ENCODE peak calls at places on chromosomes 1 and 21, in four cellular contexts. A is B cell, H is transverse colon, K is HCT116. P is an unnamed sample.

GRCh38 chr1:233723387-233723786 is 109.5 kb downstream of the KCNK1 start:
- DNase-seq in A (no peak), H (no peak), K (no peak), P (no peak)

GRCh38 chr1:116791727-116792126 is 37.5 kb downstream of the CD2 start:
- DNase-seq in A (no peak), H (no peak), K (no peak), P (no peak)

GRCh38 chr1:171286032-171286705 is 27.8 kb upstream of the FMO4 start:
- DNase-seq in A (no peak), H (no peak), K (no peak), P (no peak)

GRCh38 chr1:232059726-232060360 is 433.3 kb downstream of the DISC1 start:
- DNase-seq in A (no peak), H (peak), K (no peak), P (no peak)

GRCh38 chr1:41795205-41795762 is 123.4 kb downstream of the HIVEP3 start:
- DNase-seq in A (no peak), H (no peak), K (peak), P (no peak)

GRCh38 chr1:154796303-154796892 is 73.7 kb downstream of the KCNN3 start:
- DNase-seq in A (no peak), H (no peak), K (no peak), P (no peak)

GRCh38 chr1:7552402-7552801 is 218.7 kb upstream of the VAMP3 start:
- DNase-seq in A (no peak), H (no peak), K (no peak), P (peak)

GRCh38 chr1:10074855-10075418 is 42.2 kb downstream of the UBE4B start:
- DNase-seq in A (no peak), H (no peak), K (no peak), P (no peak)

GRCh38 chr1:20634065-20634593 is 871 bp downstream of the PINK1 start:
- DNase-seq in A (no peak), H (no peak), K (no peak), P (no peak)

GRCh38 chr21:46211376-46211775 is 17.2 kb downstream of the LSS start:
- DNase-seq in A (no peak), H (no peak), K (no peak), P (no peak)

GRCh38 chr1:204326891-204327290 is 32.8 kb downstream of the PLEKHA6 start:
- DNase-seq in A (no peak), H (no peak), K (no peak), P (no peak)

GRCh38 chr1:212189352-212189738 is 95.9 kb upstream of the PPP2R5A start:
- DNase-seq in A (no peak), H (no peak), K (no peak), P (no peak)

GRCh38 chr1:151830055-151830454 is 1.5 kb downstream of the RORC start:
- DNase-seq in A (no peak), H (no peak), K (no peak), P (no peak)

GRCh38 chr1:18183477-18183974 is 75.9 kb downstream of the IGSF21 start:
- DNase-seq in A (no peak), H (no peak), K (no peak), P (no peak)

GRCh38 chr1:160437432-160438319 is 37.3 kb downstream of the VANGL2 start:
- DNase-seq in A (no peak), H (no peak), K (no peak), P (no peak)

GRCh38 chr21:21845901-21846396 is 847.7 kb downstream of the NCAM2 start:
- DNase-seq in A (no peak), H (no peak), K (no peak), P (no peak)

GRCh38 chr1:2163205-2163604 is 31.4 kb downstream of the FAAP20 start:
- DNase-seq in A (no peak), H (no peak), K (no peak), P (no peak)

GRCh38 chr1:8147922-8148321 is 121.8 kb upstream of the ERRFI1 start:
- DNase-seq in A (no peak), H (no peak), K (no peak), P (no peak)

GRCh38 chr1:23791434-23792047 is 596 bp downstream of the LYPLA2 start:
- DNase-seq in A (peak), H (peak), K (no peak), P (peak)

GRCh38 chr21:25750085-25750484 is 15.3 kb downstream of the GABPA start:
- DNase-seq in A (no peak), H (no peak), K (no peak), P (peak)

GRCh38 chr1:172588296-172589291 is 55.6 kb downstream of the SUCO start:
- DNase-seq in A (no peak), H (no peak), K (peak), P (no peak)

GRCh38 chr1:214686497-214686896 is 83.5 kb downstream of the CENPF start:
- DNase-seq in A (no peak), H (no peak), K (no peak), P (no peak)

GRCh38 chr1:28580706-28581530 is 11.1 kb upstream of the RAB42 start:
- DNase-seq in A (peak), H (peak), K (no peak), P (peak)

GRCh38 chr1:153682730-153683129 is 4.2 kb downstream of the NPR1 start:
- DNase-seq in A (no peak), H (no peak), K (no peak), P (no peak)

GRCh38 chr1:2350486-2350885 is 40.9 kb downstream of the MORN1 start:
- DNase-seq in A (no peak), H (no peak), K (no peak), P (no peak)

GRCh38 chr1:110255388-110255787 is 45.3 kb downstream of the KCNC4 start:
- DNase-seq in A (no peak), H (no peak), K (no peak), P (no peak)

GRCh38 chr1:78950801-78951200 is 55.7 kb downstream of the ADGRL4 start:
- DNase-seq in A (no peak), H (no peak), K (no peak), P (no peak)

GRCh38 chr1:56788102-56788501 is 31.1 kb downstream of the FYB2 start:
- DNase-seq in A (no peak), H (no peak), K (no peak), P (no peak)

GRCh38 chr1:14955402-14955801 is 198.1 kb upstream of the TMEM51 start:
- DNase-seq in A (no peak), H (no peak), K (no peak), P (no peak)

GRCh38 chr1:29236743-29236992 is 346 bp downstream of the PTPRU start:
- DNase-seq in A (no peak), H (no peak), K (no peak), P (no peak)

GRCh38 chr21:15772654-15773053 is 42.9 kb downstream of the USP25 start:
- DNase-seq in A (no peak), H (no peak), K (no peak), P (no peak)

GRCh38 chr1:1460540-1461130 is 10.9 kb upstream of the ATAD3B start:
- DNase-seq in A (peak), H (no peak), K (no peak), P (no peak)

GRCh38 chr1:160307455-160307854 is 22.5 kb upstream of the PEX19 start:
- DNase-seq in A (peak), H (no peak), K (no peak), P (no peak)

GRCh38 chr21:32572574-32573420 is 12.5 kb downstream of the TCP10L start:
- DNase-seq in A (no peak), H (peak), K (no peak), P (no peak)

GRCh38 chr1:225699336-225699735 is 46.4 kb upstream of the ENAH start:
- DNase-seq in A (no peak), H (no peak), K (no peak), P (no peak)

GRCh38 chr1:228372183-228373003 is 34.2 kb downstream of the TRIM11 start:
- DNase-seq in A (peak), H (peak), K (no peak), P (no peak)

GRCh38 chr1:179599623-179600249 is 8.1 kb downstream of the TDRD5 start:
- DNase-seq in A (no peak), H (peak), K (peak), P (peak)

GRCh38 chr1:108570128-108570527 is 10.2 kb downstream of the EEIG2 start:
- DNase-seq in A (peak), H (no peak), K (peak), P (no peak)

GRCh38 chr1:7386226-7387052 is 384.7 kb upstream of the VAMP3 start:
- DNase-seq in A (no peak), H (no peak), K (no peak), P (no peak)

DNA sequence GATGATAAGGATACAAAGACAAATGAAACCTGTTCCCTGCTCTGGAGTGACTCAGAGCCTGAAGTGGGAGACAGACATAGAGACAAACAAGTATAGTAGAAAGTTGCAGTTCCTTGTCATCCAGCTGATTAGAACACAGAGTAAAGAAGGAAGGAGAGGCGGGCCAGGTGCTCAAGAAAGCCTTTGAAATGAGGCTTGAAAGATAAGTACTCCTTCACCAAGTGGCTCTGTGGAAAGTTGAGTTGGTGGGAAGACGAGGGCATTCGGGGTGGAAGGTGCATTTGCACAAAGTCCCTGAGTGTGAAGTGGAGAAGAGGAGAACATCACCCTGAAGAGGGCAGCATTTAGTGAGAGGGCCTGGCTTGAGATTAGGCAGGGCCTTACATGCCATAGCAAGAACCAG is 17.0 kb downstream of the MARK1 start:
- DNase-seq in A (no peak), H (no peak), K (no peak), P (no peak)
- TF ChIP-seq CTCF in A (no peak), H (no peak), K (peak), P (no peak)

GRCh38 chr1:66281808-66282207 is 252.1 kb upstream of the SGIP1 start:
- DNase-seq in A (no peak), H (no peak), K (no peak), P (no peak)

GRCh38 chr1:66282885-66283284 is 251.1 kb upstream of the SGIP1 start:
- DNase-seq in A (no peak), H (no peak), K (no peak), P (no peak)

GRCh38 chr1:66283583-66284041 is 250.3 kb upstream of the SGIP1 start:
- DNase-seq in A (no peak), H (no peak), K (no peak), P (no peak)

GRCh38 chr1:66284746-66285145 is 249.2 kb upstream of the SGIP1 start:
- DNase-seq in A (no peak), H (no peak), K (no peak), P (no peak)

GRCh38 chr1:66282343-66282852 is 251.6 kb upstream of the SGIP1 start:
- DNase-seq in A (peak), H (peak), K (peak), P (no peak)
- TF ChIP-seq CTCF in A (peak), H (no peak), K (no peak), P (no peak)

DNA sequence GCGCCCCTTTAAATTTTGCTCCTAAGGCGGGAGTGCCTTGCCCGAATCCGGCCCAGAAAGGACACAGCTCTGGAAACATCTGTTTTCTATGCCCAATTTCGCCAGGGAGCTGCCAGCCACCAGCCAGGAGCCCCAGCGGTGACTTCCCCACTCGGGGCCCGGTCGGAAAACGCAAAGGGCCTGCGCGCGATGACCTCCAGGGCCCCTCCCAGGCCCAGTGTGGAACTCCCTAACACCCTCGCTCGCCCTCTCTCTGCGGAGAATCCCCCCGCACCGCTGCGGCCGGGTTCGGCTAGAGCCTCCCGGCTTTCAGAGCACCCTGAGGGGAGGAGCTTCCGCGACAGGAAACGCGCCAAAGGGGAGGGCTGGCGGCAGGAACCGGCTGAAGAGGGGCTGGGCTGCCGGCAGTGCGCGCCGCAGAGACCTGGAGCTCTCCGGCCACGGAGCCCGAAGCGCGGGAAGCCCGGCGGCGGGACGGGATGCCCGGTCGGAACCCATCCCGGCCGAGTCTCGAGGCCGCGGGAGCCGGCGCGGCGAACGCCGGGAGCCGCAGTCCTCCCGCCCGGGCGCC is 505 bp downstream of the CLSPN start:
- DNase-seq in A (peak), H (peak), K (peak), P (peak)
- TF ChIP-seq CTCF in A (no peak), H (no peak), K (no peak), P (no peak)

GRCh38 chr1:192131914-192132313 is 26.3 kb upstream of the RGS18 start:
- DNase-seq in A (no peak), H (no peak), K (no peak), P (no peak)

GRCh38 chr1:192130175-192130574 is 28.1 kb upstream of the RGS18 start:
- DNase-seq in A (no peak), H (no peak), K (no peak), P (no peak)

DNA sequence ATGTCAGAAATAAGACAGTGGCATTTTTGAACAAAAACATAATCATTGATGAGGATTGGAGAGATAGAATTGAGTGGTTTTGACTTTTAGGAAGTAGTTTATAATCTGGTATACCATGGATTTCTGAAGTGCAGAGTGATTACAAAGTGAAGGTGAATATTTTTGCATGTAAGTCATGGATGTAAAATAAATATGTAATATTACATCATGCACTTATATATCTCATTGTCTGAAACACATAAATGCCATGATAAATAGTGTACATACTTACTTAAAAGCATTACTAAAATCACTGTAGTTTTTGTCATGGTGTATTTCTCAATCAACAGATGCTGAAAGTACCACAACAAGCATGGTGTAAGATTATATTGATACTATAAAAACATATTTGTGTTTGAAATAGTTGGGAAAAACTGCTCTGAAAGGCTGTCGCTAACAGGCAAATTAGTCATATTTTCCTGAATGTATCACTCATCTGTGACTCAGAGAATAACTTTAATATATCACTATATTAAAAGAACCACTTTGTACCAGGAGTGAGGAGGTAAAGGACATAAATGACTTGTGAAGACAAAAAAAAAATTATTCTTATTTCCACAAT is 24.8 kb upstream of the RGS18 start:
- DNase-seq in A (no peak), H (no peak), K (no peak), P (no peak)
- TF ChIP-seq CTCF in A (no peak), H (no peak), K (no peak), P (no peak)

P was measured in nephron progenitor cell.